ENCODE peak calls at places on chromosome 13, in seven cellular contexts. D is OCI-LY7, A is RWPE1, E is left ventricle myocardium inferior, L is fibroblast of villous mesenchyme, V is glutamatergic neuron, H is A549. J is an unnamed sample.

GRCh38 chr13:101341464-101341863 is 74.8 kb downstream of the NALCN start:
- DNase-seq in D (no peak), A (no peak), E (no peak), L (peak), V (no peak), H (no peak), J (peak)

GRCh38 chr13:49444517-49445395 is 682 bp downstream of the SETDB2 start:
- DNase-seq in D (peak), A (peak), E (no peak), L (peak), V (no peak), H (peak), J (peak)

GRCh38 chr13:104408733-104409132 is 1342.5 kb upstream of the SLC10A2 start:
- DNase-seq in D (no peak), A (no peak), E (no peak), L (no peak), V (no peak), H (no peak), J (no peak)

GRCh38 chr13:41017744-41018582 is 1.2 kb downstream of the ELF1 start:
- DNase-seq in D (peak), A (no peak), E (no peak), L (no peak), V (no peak), H (peak), J (no peak)

GRCh38 chr13:42574435-42575311 is 721 bp downstream of the TNFSF11 start:
- DNase-seq in D (no peak), A (no peak), E (no peak), L (no peak), V (no peak), H (no peak), J (no peak)

GRCh38 chr13:77981191-77981925 is 62.7 kb upstream of the EDNRB start:
- DNase-seq in D (no peak), A (no peak), E (no peak), L (peak), V (no peak), H (no peak), J (peak)

GRCh38 chr13:97266328-97266727 is 44.2 kb downstream of the MBNL2 start:
- DNase-seq in D (no peak), A (no peak), E (no peak), L (no peak), V (no peak), H (no peak), J (no peak)

GRCh38 chr13:110525328-110526319 is 35.9 kb downstream of the RAB20 start:
- DNase-seq in D (peak), A (no peak), E (no peak), L (no peak), V (no peak), H (no peak), J (no peak)

GRCh38 chr13:20566424-20566916 is 487 bp upstream of the IFT88 start:
- DNase-seq in D (no peak), A (peak), E (no peak), L (peak), V (no peak), H (peak), J (peak)

GRCh38 chr13:40172878-40173277 is 493.6 kb downstream of the FOXO1 start:
- DNase-seq in D (no peak), A (no peak), E (no peak), L (no peak), V (no peak), H (no peak), J (no peak)

GRCh38 chr13:59689057-59689456 is 474.7 kb downstream of the DIAPH3 start:
- DNase-seq in D (no peak), A (no peak), E (no peak), L (no peak), V (no peak), H (no peak), J (no peak)

GRCh38 chr13:109385161-109385560 is 401.2 kb downstream of the IRS2 start:
- DNase-seq in D (no peak), A (no peak), E (no peak), L (peak), V (no peak), H (no peak), J (peak)

GRCh38 chr13:73576291-73576690 is 517.5 kb downstream of the KLF5 start:
- DNase-seq in D (no peak), A (no peak), E (no peak), L (no peak), V (no peak), H (no peak), J (no peak)

GRCh38 chr13:32179708-32180107 is 135.5 kb downstream of the ZAR1L start:
- DNase-seq in D (no peak), A (no peak), E (no peak), L (no peak), V (no peak), H (no peak), J (no peak)

DNA sequence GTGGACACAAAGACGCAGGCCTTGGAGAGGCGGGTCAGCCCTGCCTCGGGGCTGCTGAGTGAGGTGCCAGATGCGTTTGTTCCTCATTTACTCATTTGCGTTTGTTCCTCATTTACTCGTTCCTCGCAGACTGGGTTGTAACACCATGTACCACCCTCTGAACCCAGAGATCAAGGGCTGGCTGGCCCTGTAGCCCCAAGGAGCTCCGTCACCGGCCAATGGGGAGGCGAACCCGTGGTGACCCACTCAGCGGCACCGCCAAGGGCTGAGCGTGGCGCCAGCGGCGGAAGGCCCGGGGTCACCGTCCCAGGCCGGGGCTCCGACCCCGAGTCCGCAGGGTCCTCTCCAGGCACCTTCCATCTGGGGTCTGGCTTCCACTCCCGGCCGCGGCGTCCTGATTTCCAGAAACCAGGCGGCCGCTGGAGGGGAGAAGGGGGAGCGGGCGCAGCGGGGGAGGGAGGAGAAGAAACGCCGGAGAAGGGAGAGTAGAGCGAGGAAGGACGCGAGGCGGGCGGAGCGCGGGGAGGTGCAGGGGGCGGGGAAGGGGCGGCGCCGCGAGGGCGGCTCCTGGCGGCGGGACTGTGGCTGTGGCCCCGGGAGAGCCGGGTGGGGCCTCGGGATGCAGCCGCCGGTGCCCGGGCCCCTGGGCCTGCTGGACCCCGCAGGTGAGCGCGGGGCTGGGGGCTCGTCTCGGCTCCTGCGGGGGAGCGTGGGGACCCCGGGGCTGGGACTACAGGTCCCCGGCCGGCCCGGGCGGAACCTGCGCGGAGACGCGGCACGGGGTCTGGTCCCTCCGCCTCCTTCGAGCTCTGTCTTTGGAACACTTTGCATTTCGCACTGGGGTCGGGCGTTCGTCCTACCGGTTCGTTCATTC is at the start of gene TMEM255B:
- DNase-seq in D (no peak), A (peak), E (peak), L (peak), V (peak), H (peak), J (peak)
- TF ChIP-seq CTCF in D (no peak), A (peak), E (peak), L (peak), V (no peak), H (peak), J (no peak)

GRCh38 chr13:43935878-43936277 is 56.2 kb downstream of the LACC1 start:
- DNase-seq in D (no peak), A (no peak), E (no peak), L (no peak), V (no peak), H (no peak), J (peak)

GRCh38 chr13:43934273-43934672 is 54.6 kb downstream of the LACC1 start:
- DNase-seq in D (no peak), A (no peak), E (no peak), L (no peak), V (no peak), H (peak), J (peak)

GRCh38 chr13:43939149-43939548 is 59.4 kb downstream of the LACC1 start:
- DNase-seq in D (no peak), A (no peak), E (no peak), L (no peak), V (no peak), H (no peak), J (no peak)

GRCh38 chr13:43937839-43938238 is 58.1 kb downstream of the LACC1 start:
- DNase-seq in D (no peak), A (no peak), E (no peak), L (no peak), V (no peak), H (no peak), J (no peak)

GRCh38 chr13:43936630-43937029 is 56.9 kb downstream of the LACC1 start:
- DNase-seq in D (no peak), A (no peak), E (no peak), L (no peak), V (no peak), H (no peak), J (no peak)
- TF ChIP-seq CTCF in D (no peak), A (no peak), E (no peak), L (no peak), V (no peak), H (no peak), J (no peak)

GRCh38 chr13:21670006-21670882 is 629 bp upstream of the FGF9 start:
- DNase-seq in D (peak), A (peak), E (peak), L (peak), V (peak), H (peak), J (peak)
- TF ChIP-seq CTCF in D (peak), A (peak), E (no peak), L (no peak), V (no peak), H (no peak), J (no peak)

GRCh38 chr13:57682128-57682716 is 50.7 kb downstream of the PCDH17 start:
- DNase-seq in D (no peak), A (no peak), E (no peak), L (no peak), V (no peak), H (no peak), J (no peak)

DNA sequence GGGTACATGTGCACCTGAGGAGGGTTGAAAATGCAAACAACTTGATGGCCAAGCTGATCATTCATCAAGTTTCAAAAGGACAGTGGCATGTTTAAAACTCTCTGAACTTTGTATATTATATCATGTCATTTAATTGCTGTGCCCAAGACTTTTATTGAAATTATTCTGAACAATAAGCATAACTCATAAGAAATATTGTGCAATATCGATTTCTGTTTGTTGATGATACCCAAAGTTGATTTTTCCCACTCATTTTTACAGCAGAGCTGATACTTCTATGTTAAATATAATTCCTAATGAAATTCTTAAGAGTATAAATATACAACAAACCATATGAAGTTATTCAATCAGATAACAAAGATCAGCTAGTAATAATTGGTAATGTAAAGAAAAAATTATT is 49.1 kb downstream of the PCDH17 start:
- DNase-seq in D (no peak), A (no peak), E (no peak), L (no peak), V (no peak), H (no peak), J (no peak)
- TF ChIP-seq CTCF in D (no peak), A (no peak), E (no peak), L (no peak), V (no peak), H (no peak), J (no peak)

J was measured in fibroblast of mammary gland.